ENCODE peak calls at places on chromosome 11, in seven cellular contexts. N is T-helper 1 cell, I is skeletal muscle cell, A is esophagus muscularis mucosa, J is AG09309, C is hepatic stellate cell, B is IMR-90. L is an unnamed sample.

GRCh38 chr11:68287419-68287818 is 15.6 kb upstream of the C11orf24 start:
- DNase-seq in B (no peak), A (no peak), I (no peak), J (no peak), N (no peak), C (no peak), L (no peak)

GRCh38 chr11:41003339-41003992 is 456.0 kb downstream of the LRRC4C start:
- DNase-seq in A (no peak), C (no peak), J (no peak), N (no peak), I (no peak), B (no peak), L (no peak)

GRCh38 chr11:66958956-66959274 is 732 bp upstream of the PC start:
- DNase-seq in A (no peak), B (no peak), N (no peak), J (no peak), I (no peak), C (no peak), L (no peak)

GRCh38 chr11:78961186-78961782 is 386.6 kb upstream of the NARS2 start:
- DNase-seq in J (no peak), I (no peak), A (no peak), B (peak), C (peak), N (no peak), L (peak)

GRCh38 chr11:15805726-15806125 is 550.6 kb downstream of the SOX6 start:
- DNase-seq in A (no peak), J (no peak), C (no peak), I (no peak), N (no peak), B (no peak), L (no peak)

GRCh38 chr11:46326813-46327416 is 20.3 kb upstream of the DGKZ start:
- DNase-seq in J (no peak), A (no peak), C (no peak), N (no peak), I (no peak), B (no peak), L (no peak)

GRCh38 chr11:9039863-9040262 is 36.1 kb upstream of the NRIP3 start:
- DNase-seq in B (no peak), J (no peak), C (no peak), A (no peak), N (no peak), I (no peak), L (no peak)

GRCh38 chr11:6472934-6473333 is 807 bp downstream of the TRIM3 start:
- DNase-seq in B (no peak), J (no peak), I (no peak), A (no peak), N (no peak), C (no peak), L (no peak)

GRCh38 chr11:2758751-2759150 is 59.0 kb upstream of the KCNQ1OT1 start:
- DNase-seq in C (no peak), B (no peak), N (peak), A (no peak), I (no peak), J (no peak), L (no peak)

GRCh38 chr11:86814775-86815174 is 14.4 kb downstream of the PRSS23 start:
- DNase-seq in C (peak), I (peak), A (no peak), N (no peak), B (peak), J (no peak), L (no peak)

GRCh38 chr11:13228569-13228968 is 49.0 kb upstream of the BMAL1 start:
- DNase-seq in C (no peak), N (no peak), J (no peak), A (no peak), B (no peak), I (no peak), L (no peak)

GRCh38 chr11:83464181-83464580 is 178.0 kb upstream of the CCDC90B start:
- DNase-seq in C (no peak), N (no peak), I (no peak), B (no peak), A (no peak), J (no peak), L (no peak)

GRCh38 chr11:87473174-87473573 is 435.4 kb downstream of the TMEM135 start:
- DNase-seq in C (peak), I (peak), J (peak), B (peak), A (peak), N (no peak), L (peak)

GRCh38 chr11:18802381-18803257 is 11.0 kb upstream of the PTPN5 start:
- DNase-seq in N (no peak), B (peak), C (peak), A (peak), I (peak), J (peak), L (peak)

GRCh38 chr11:125404136-125404810 is 91.8 kb downstream of the FEZ1 start:
- DNase-seq in C (no peak), J (no peak), I (peak), A (no peak), B (no peak), N (no peak), L (no peak)

GRCh38 chr11:1487091-1487850 is 692 bp upstream of the MOB2 start:
- DNase-seq in I (no peak), B (no peak), A (no peak), N (no peak), J (no peak), C (no peak), L (no peak)